ENCODE peak calls at places on chromosomes 2 and 18, in seven cellular contexts. B is prostate gland, F is adrenal gland, R is glutamatergic neuron, K is foreskin fibroblast, O is cardiac fibroblast, C is K562. E is an unnamed sample.

GRCh38 chr2:208392300-208392699 is 14.3 kb upstream of the PTH2R start:
- DNase-seq in F (no peak), B (no peak), C (peak), O (peak), K (no peak), R (no peak), E (no peak)

GRCh38 chr2:102473020-102473419 is at the start of gene SLC9A4:
- DNase-seq in R (peak), O (peak), F (peak), K (peak), B (peak), C (peak), E (no peak)

GRCh38 chr18:34159691-34160185 is 65.0 kb downstream of the NOL4 start:
- DNase-seq in O (no peak), C (no peak), F (no peak), B (no peak), K (no peak), R (peak), E (no peak)

GRCh38 chr18:57974585-57974984 is 69.4 kb upstream of the NEDD4L start:
- DNase-seq in F (no peak), K (no peak), O (no peak), R (no peak), B (no peak), C (no peak), E (no peak)

GRCh38 chr2:99285521-99285920 is 15.5 kb downstream of the LYG1 start:
- DNase-seq in F (no peak), C (no peak), O (no peak), R (no peak), K (no peak), B (no peak), E (no peak)

GRCh38 chr2:83221258-83221657 is 1237.8 kb downstream of the SUCLG1 start:
- DNase-seq in O (peak), C (no peak), B (no peak), F (no peak), K (peak), R (no peak), E (no peak)

GRCh38 chr2:8315766-8316165 is 366.1 kb upstream of the ID2 start:
- DNase-seq in O (no peak), C (peak), F (peak), R (no peak), K (no peak), B (no peak), E (peak)

GRCh38 chr18:35592298-35592697 is 10.8 kb downstream of the GALNT1 start:
- DNase-seq in B (no peak), F (no peak), O (no peak), C (no peak), K (no peak), R (no peak), E (no peak)

GRCh38 chr2:64999754-65000153 is 10.6 kb downstream of the SLC1A4 start:
- DNase-seq in B (no peak), R (no peak), O (no peak), F (no peak), C (no peak), K (no peak), E (no peak)

GRCh38 chr2:163934134-163934533 is 198.3 kb upstream of the FIGN start:
- DNase-seq in R (no peak), K (no peak), C (no peak), O (no peak), F (no peak), B (no peak), E (no peak)

GRCh38 chr2:221203846-221204245 is 368.3 kb downstream of the EPHA4 start:
- DNase-seq in R (no peak), O (no peak), C (no peak), K (no peak), F (no peak), B (peak), E (no peak)

GRCh38 chr18:76346490-76347130 is 148.4 kb downstream of the ZNF516 start:
- DNase-seq in B (no peak), C (no peak), O (no peak), F (no peak), K (no peak), R (no peak), E (no peak)
- TF ChIP-seq CTCF in B (no peak), C (no peak), O (no peak), F (no peak), K (no peak), R (no peak), E (no peak)

DNA sequence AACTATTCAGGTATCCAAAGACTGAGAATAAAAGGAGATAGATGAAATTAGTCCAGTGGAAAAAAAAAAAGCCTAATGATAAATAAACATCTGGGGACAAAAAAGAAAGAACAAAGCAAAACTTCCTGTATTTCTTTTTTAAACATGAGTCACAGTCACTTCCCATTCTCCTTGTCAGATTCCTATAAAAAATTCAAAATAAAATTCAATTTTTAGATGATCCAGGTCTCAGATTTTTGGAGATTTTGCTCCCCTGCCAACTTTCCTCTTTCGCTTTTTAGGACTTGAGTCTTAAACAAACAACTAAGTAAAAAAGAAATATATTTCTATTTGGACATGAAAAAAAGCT is 127.4 kb downstream of the MEIS1 start:
- DNase-seq in K (no peak), C (no peak), R (no peak), B (no peak), F (no peak), O (no peak), E (no peak)
- TF ChIP-seq CTCF in K (no peak), C (no peak), R (no peak), B (no peak), F (no peak), O (no peak), E (no peak)

GRCh38 chr2:211498551-211499205 is 942.3 kb downstream of the CPS1 start:
- DNase-seq in R (no peak), K (no peak), C (no peak), F (no peak), O (no peak), B (no peak), E (no peak)

GRCh38 chr2:211503198-211503597 is 946.8 kb downstream of the CPS1 start:
- DNase-seq in R (no peak), F (no peak), C (no peak), O (no peak), K (no peak), B (no peak), E (no peak)

DNA sequence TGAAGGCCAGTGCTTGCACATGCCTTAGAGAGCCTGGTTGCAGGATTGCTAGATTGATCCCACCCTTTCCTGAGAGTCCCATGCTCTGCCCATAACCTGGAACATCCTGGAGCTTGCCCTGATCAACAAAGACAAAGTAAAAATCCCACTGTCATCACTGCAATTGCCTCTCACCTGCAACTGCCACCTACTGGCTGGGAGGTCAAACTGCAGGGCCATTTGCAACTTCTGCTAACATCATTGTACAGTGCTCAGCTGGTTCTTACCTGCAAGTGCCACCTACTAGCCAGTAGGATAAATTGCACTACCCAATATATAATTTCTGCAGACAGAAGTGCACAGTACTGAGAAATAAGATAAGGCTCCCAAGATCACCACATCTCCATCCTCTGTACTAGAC is 947.5 kb downstream of the CPS1 start:
- DNase-seq in B (no peak), R (no peak), O (no peak), F (no peak), C (peak), K (no peak), E (no peak)
- TF ChIP-seq CTCF in B (no peak), R (peak), O (no peak), F (no peak), C (no peak), K (no peak), E (no peak)

GRCh38 chr2:40450066-40450841 is 1.6 kb downstream of the SLC8A1 start:
- DNase-seq in K (no peak), R (no peak), O (peak), B (no peak), F (peak), C (no peak), E (no peak)
- TF ChIP-seq CTCF in K (no peak), R (no peak), O (no peak), B (no peak), F (no peak), C (no peak), E (no peak)

GRCh38 chr2:168354499-168354898 is 101.6 kb upstream of the CERS6 start:
- DNase-seq in C (no peak), R (no peak), B (no peak), O (no peak), F (no peak), K (no peak), E (no peak)

GRCh38 chr2:168348076-168348475 is 100.7 kb upstream of the STK39 start:
- DNase-seq in K (no peak), C (peak), R (peak), O (peak), B (no peak), F (peak), E (no peak)

GRCh38 chr2:168346725-168347477 is 99.5 kb upstream of the STK39 start:
- DNase-seq in B (peak), C (peak), R (peak), O (peak), F (peak), K (peak), E (no peak)

GRCh38 chr2:168353251-168353650 is 102.8 kb upstream of the CERS6 start:
- DNase-seq in O (no peak), C (no peak), B (no peak), R (no peak), F (no peak), K (no peak), E (no peak)

DNA sequence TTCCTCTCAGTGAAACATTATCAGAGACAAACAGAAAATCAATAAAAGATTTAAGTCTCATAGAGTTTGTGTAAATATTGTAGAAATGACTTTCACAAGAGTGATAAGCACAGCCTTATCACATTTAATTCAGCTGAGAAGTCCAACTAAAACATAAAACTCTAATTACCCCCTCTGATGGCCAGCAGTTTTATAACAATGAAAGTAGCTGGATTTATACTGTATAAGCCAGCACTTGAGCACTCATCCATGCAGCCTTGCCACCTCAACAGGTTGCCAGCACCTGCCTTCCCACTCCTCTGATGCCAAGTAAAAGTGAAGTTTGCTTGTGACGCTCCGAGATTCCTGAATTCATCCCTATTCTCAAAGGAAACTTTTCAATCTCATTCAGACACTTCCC is 103.0 kb upstream of the STK39 start:
- DNase-seq in R (no peak), B (no peak), K (no peak), F (no peak), O (peak), C (no peak), E (no peak)
- TF ChIP-seq CTCF in R (no peak), B (no peak), K (no peak), F (no peak), O (peak), C (no peak), E (no peak)

DNA sequence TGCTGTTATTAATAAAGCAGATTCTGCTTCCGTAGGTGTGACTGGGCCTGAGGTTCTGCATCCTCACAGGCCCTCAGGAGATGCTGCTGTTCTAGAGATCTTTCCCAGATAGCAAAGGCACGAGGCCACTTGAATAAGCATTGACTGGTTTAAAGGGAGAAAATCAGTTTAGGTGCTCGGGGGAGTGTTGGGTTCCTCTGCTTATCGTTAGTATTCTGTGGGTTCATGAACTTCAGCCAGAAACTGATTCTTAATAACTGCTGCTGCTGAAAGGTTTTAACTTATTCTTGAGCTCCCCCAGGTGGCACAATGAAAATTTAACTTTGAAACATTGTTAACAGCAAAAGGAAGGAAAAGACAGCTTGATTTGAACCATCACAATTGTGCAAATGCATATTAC is 56.9 kb downstream of the ITGA6 start:
- DNase-seq in B (no peak), C (peak), R (no peak), K (peak), O (peak), F (peak), E (no peak)
- TF ChIP-seq CTCF in B (no peak), C (peak), R (no peak), K (peak), O (peak), F (peak), E (no peak)

GRCh38 chr2:57045236-57045635 is 861.4 kb downstream of the CCDC85A start:
- DNase-seq in R (no peak), C (no peak), O (no peak), F (no peak), B (no peak), K (no peak), E (no peak)
- TF ChIP-seq CTCF in R (no peak), C (no peak), O (no peak), F (no peak), B (no peak), K (no peak), E (no peak)